ENCODE peak calls at places on chromosomes 3 and 15, in five cellular contexts. A is stimulated activated CD8-positive, alpha-beta memory T cell treated with anti-CD3 and anti-CD28 coated beads, Interleukin-4, amount 100 ng/mL, for 4 hours; I is SJCRH30; M is activated naive CD8-positive, alpha-beta T cell treated with anti-CD3 and anti-CD28 coated beads, Interleukin-2, amount 50 U/mL, for 24 hours; E is NCI-H2171 treated with DMSO at 0.1 percent for 48 hours. B is an unnamed sample.

GRCh38 chr15:78071378-78071777 is 6.1 kb downstream of the TBC1D2B start:
- DNase-seq in A (no peak), I (no peak), M (no peak), E (no peak), B (no peak)

GRCh38 chr3:54146383-54147239 is 24.3 kb downstream of the CACNA2D3 start:
- DNase-seq in A (no peak), I (peak), M (no peak), E (peak), B (no peak)

GRCh38 chr3:171841620-171842000 is 1.5 kb upstream of the TMEM212 start:
- DNase-seq in A (no peak), I (peak), M (no peak), E (no peak), B (no peak)

GRCh38 chr3:112093180-112093522 is 7.0 kb downstream of the C3orf52 start:
- DNase-seq in A (no peak), I (no peak), M (no peak), E (no peak), B (no peak)

GRCh38 chr3:16178628-16178988 is 4.1 kb downstream of the GALNT15 start:
- DNase-seq in A (no peak), I (no peak), M (no peak), E (no peak), B (no peak)

GRCh38 chr15:37101634-37102314 is 1.4 kb upstream of the MEIS2 start:
- DNase-seq in A (no peak), I (peak), M (peak), E (peak), B (no peak)

GRCh38 chr15:39177561-39177960 is 403.3 kb upstream of the THBS1 start:
- DNase-seq in A (no peak), I (no peak), M (no peak), E (no peak), B (no peak)

GRCh38 chr15:48058371-48058770 is 62.4 kb upstream of the SLC24A5 start:
- DNase-seq in A (no peak), I (no peak), M (no peak), E (no peak), B (no peak)

GRCh38 chr3:106302451-106303221 is 433.8 kb upstream of the CBLB start:
- DNase-seq in A (no peak), I (no peak), M (no peak), E (no peak), B (no peak)

GRCh38 chr15:52257734-52258062 is 37.9 kb downstream of the MYO5C start:
- DNase-seq in A (no peak), I (peak), M (no peak), E (peak), B (no peak)

GRCh38 chr3:153614563-153614962 is 452.5 kb downstream of the RAP2B start:
- DNase-seq in A (no peak), I (peak), M (no peak), E (no peak), B (no peak)

GRCh38 chr15:54604963-54605362 is 591.8 kb downstream of the RSL24D1 start:
- DNase-seq in A (no peak), I (no peak), M (no peak), E (no peak), B (no peak)

GRCh38 chr15:71679223-71680078 is 130.9 kb upstream of the NR2E3 start:
- DNase-seq in A (no peak), I (peak), M (no peak), E (no peak), B (no peak)

GRCh38 chr15:79522656-79523055 is 90.5 kb downstream of the MINAR1 start:
- DNase-seq in A (no peak), I (no peak), M (no peak), E (no peak), B (no peak)

GRCh38 chr3:181457756-181458155 is 254.0 kb upstream of the SOX2 start:
- DNase-seq in A (no peak), I (no peak), M (no peak), E (no peak), B (no peak)

GRCh38 chr3:123722021-123722420 is 137.2 kb upstream of the HACD2 start:
- DNase-seq in A (no peak), I (no peak), M (no peak), E (no peak), B (no peak)

GRCh38 chr3:15050405-15051092 is 14.6 kb downstream of the MRPS25 start:
- DNase-seq in A (no peak), I (no peak), M (no peak), E (no peak), B (no peak)

GRCh38 chr3:85161544-85161943 is 202.8 kb downstream of the CADM2 start:
- DNase-seq in A (no peak), I (no peak), M (no peak), E (no peak), B (no peak)

GRCh38 chr15:71532994-71533393 is 277.4 kb upstream of the NR2E3 start:
- DNase-seq in A (no peak), I (peak), M (no peak), E (peak), B (no peak)

GRCh38 chr3:48919215-48920138 is 835 bp downstream of the ARIH2 start:
- DNase-seq in A (peak), I (peak), M (peak), E (peak), B (peak)

GRCh38 chr15:42736178-42736792 is 643 bp downstream of the CDAN1 start:
- DNase-seq in A (no peak), I (peak), M (peak), E (peak), B (no peak)

GRCh38 chr3:5264896-5265770 is 77.6 kb downstream of the EDEM1 start:
- DNase-seq in A (no peak), I (no peak), M (no peak), E (no peak), B (no peak)

GRCh38 chr15:57647791-57648130 is 56.1 kb downstream of the MYZAP start:
- DNase-seq in A (no peak), I (no peak), M (no peak), E (no peak), B (no peak)

GRCh38 chr3:159029306-159030026 is 227.6 kb downstream of the MFSD1 start:
- DNase-seq in A (no peak), I (no peak), M (no peak), E (no peak), B (no peak)

GRCh38 chr3:175121225-175121624 is 262.1 kb downstream of the NAALADL2 start:
- DNase-seq in A (no peak), I (peak), M (no peak), E (peak), B (no peak)

GRCh38 chr3:14177580-14178246 is 688 bp downstream of the XPC start:
- DNase-seq in A (no peak), I (no peak), M (no peak), E (peak), B (no peak)

GRCh38 chr3:43733459-43734384 is 43.0 kb downstream of the ABHD5 start:
- DNase-seq in A (no peak), I (no peak), M (no peak), E (no peak), B (no peak)

GRCh38 chr15:89958107-89958805 is 42.9 kb upstream of the ZNF710 start:
- DNase-seq in A (no peak), I (no peak), M (no peak), E (peak), B (no peak)

GRCh38 chr3:47000922-47001730 is 21.7 kb downstream of the NBEAL2 start:
- DNase-seq in A (no peak), I (no peak), M (no peak), E (no peak), B (no peak)

GRCh38 chr15:48897144-48897814 is 19.3 kb downstream of the EID1 start:
- DNase-seq in A (no peak), I (peak), M (no peak), E (peak), B (no peak)

GRCh38 chr15:60720493-60721231 is 241.7 kb upstream of the ICE2 start:
- DNase-seq in A (peak), I (no peak), M (peak), E (no peak), B (no peak)

GRCh38 chr15:75107905-75108838 is 84.8 kb downstream of the PPCDC start:
- DNase-seq in A (peak), I (peak), M (peak), E (no peak), B (peak)

GRCh38 chr3:186194451-186194811 is 85.5 kb upstream of the ETV5 start:
- DNase-seq in A (no peak), I (no peak), M (no peak), E (no peak), B (no peak)

GRCh38 chr3:44326035-44326434 is 12.5 kb upstream of the TCAIM start:
- DNase-seq in A (no peak), I (no peak), M (no peak), E (no peak), B (no peak)

GRCh38 chr3:193842029-193842782 is 249.2 kb downstream of the OPA1 start:
- DNase-seq in A (no peak), I (no peak), M (no peak), E (no peak), B (peak)

GRCh38 chr3:196793224-196793623 is 53.6 kb downstream of the PAK2 start:
- DNase-seq in A (no peak), I (no peak), M (no peak), E (no peak), B (no peak)

B was measured in GDM1.